ENCODE peak calls at places on chromosomes 16 and 17, in ten cellular contexts. One of them, this sample, is unnamed.

GRCh38 chr17:36495076-36495578 is 8.6 kb downstream of the ZNHIT3 start:
- DNase-seq in GM19239: no peak
- DNase-seq in thoracic aorta: no peak
- DNase-seq in mesothelial cell of epicardium: no peak
- DNase-seq in astrocyte of the hippocampus: no peak
- DNase-seq in stimulated activated CD4-positive, alpha-beta T cell treated with anti-CD3 and anti-CD28 coated beads, Interleukin-1b, Interleukin-23, amount 100 ng/mL, for 1 hour: no peak
- DNase-seq in CD8-positive, alpha-beta memory T cell: no peak
- DNase-seq in glutamatergic neuron: no peak
- DNase-seq in EL: no peak
- DNase-seq in stimulated activated CD8-positive, alpha-beta memory T cell treated with anti-CD3 and anti-CD28 coated beads, Interleukin-12 subunit alpha, Interleukin-12 subunit beta, amount 100 ng/mL, for 4 hours: no peak
- DNase-seq in this sample: no peak

GRCh38 chr17:20218231-20218630 is 209.1 kb downstream of the SPECC1 start:
- DNase-seq in mesothelial cell of epicardium: no peak
- DNase-seq in GM19239: no peak
- DNase-seq in CD8-positive, alpha-beta memory T cell: no peak
- DNase-seq in thoracic aorta: no peak
- DNase-seq in stimulated activated CD8-positive, alpha-beta memory T cell treated with anti-CD3 and anti-CD28 coated beads, Interleukin-12 subunit alpha, Interleukin-12 subunit beta, amount 100 ng/mL, for 4 hours: no peak
- DNase-seq in astrocyte of the hippocampus: peak; percentile 14
- DNase-seq in EL: no peak
- DNase-seq in stimulated activated CD4-positive, alpha-beta T cell treated with anti-CD3 and anti-CD28 coated beads, Interleukin-1b, Interleukin-23, amount 100 ng/mL, for 1 hour: no peak
- DNase-seq in glutamatergic neuron: no peak
- DNase-seq in this sample: no peak

GRCh38 chr17:78723001-78723796 is 58.9 kb downstream of the CYTH1 start:
- DNase-seq in EL: no peak
- DNase-seq in stimulated activated CD8-positive, alpha-beta memory T cell treated with anti-CD3 and anti-CD28 coated beads, Interleukin-12 subunit alpha, Interleukin-12 subunit beta, amount 100 ng/mL, for 4 hours: no peak
- DNase-seq in mesothelial cell of epicardium: peak; percentile 70
- DNase-seq in glutamatergic neuron: peak; percentile 85
- DNase-seq in astrocyte of the hippocampus: peak; percentile 75
- DNase-seq in GM19239: no peak
- DNase-seq in thoracic aorta: no peak
- DNase-seq in stimulated activated CD4-positive, alpha-beta T cell treated with anti-CD3 and anti-CD28 coated beads, Interleukin-1b, Interleukin-23, amount 100 ng/mL, for 1 hour: no peak
- DNase-seq in CD8-positive, alpha-beta memory T cell: no peak
- DNase-seq in this sample: no peak

GRCh38 chr17:42253601-42254000 is 22.6 kb downstream of the STAT5B start:
- DNase-seq in CD8-positive, alpha-beta memory T cell: no peak
- DNase-seq in astrocyte of the hippocampus: no peak
- DNase-seq in stimulated activated CD4-positive, alpha-beta T cell treated with anti-CD3 and anti-CD28 coated beads, Interleukin-1b, Interleukin-23, amount 100 ng/mL, for 1 hour: no peak
- DNase-seq in glutamatergic neuron: no peak
- DNase-seq in EL: no peak
- DNase-seq in thoracic aorta: no peak
- DNase-seq in mesothelial cell of epicardium: no peak
- DNase-seq in stimulated activated CD8-positive, alpha-beta memory T cell treated with anti-CD3 and anti-CD28 coated beads, Interleukin-12 subunit alpha, Interleukin-12 subunit beta, amount 100 ng/mL, for 4 hours: no peak
- DNase-seq in GM19239: no peak
- DNase-seq in this sample: no peak

GRCh38 chr17:42252528-42253172 is 23.5 kb downstream of the STAT5B start:
- DNase-seq in CD8-positive, alpha-beta memory T cell: no peak
- DNase-seq in thoracic aorta: no peak
- DNase-seq in astrocyte of the hippocampus: peak; percentile 36
- DNase-seq in mesothelial cell of epicardium: no peak
- DNase-seq in stimulated activated CD8-positive, alpha-beta memory T cell treated with anti-CD3 and anti-CD28 coated beads, Interleukin-12 subunit alpha, Interleukin-12 subunit beta, amount 100 ng/mL, for 4 hours: no peak
- DNase-seq in EL: peak; percentile 45
- DNase-seq in glutamatergic neuron: no peak
- DNase-seq in GM19239: no peak
- DNase-seq in stimulated activated CD4-positive, alpha-beta T cell treated with anti-CD3 and anti-CD28 coated beads, Interleukin-1b, Interleukin-23, amount 100 ng/mL, for 1 hour: no peak
- DNase-seq in this sample: no peak

GRCh38 chr17:74042744-74043486 is 160.6 kb upstream of the RPL38 start:
- DNase-seq in astrocyte of the hippocampus: peak; percentile 85
- DNase-seq in CD8-positive, alpha-beta memory T cell: no peak
- DNase-seq in EL: peak; percentile 17
- DNase-seq in mesothelial cell of epicardium: no peak
- DNase-seq in stimulated activated CD8-positive, alpha-beta memory T cell treated with anti-CD3 and anti-CD28 coated beads, Interleukin-12 subunit alpha, Interleukin-12 subunit beta, amount 100 ng/mL, for 4 hours: no peak
- DNase-seq in stimulated activated CD4-positive, alpha-beta T cell treated with anti-CD3 and anti-CD28 coated beads, Interleukin-1b, Interleukin-23, amount 100 ng/mL, for 1 hour: no peak
- DNase-seq in thoracic aorta: peak; percentile 52
- DNase-seq in GM19239: no peak
- DNase-seq in glutamatergic neuron: no peak
- DNase-seq in this sample: no peak

GRCh38 chr16:51409001-51409675 is 258.1 kb upstream of the SALL1 start:
- DNase-seq in CD8-positive, alpha-beta memory T cell: no peak
- DNase-seq in stimulated activated CD4-positive, alpha-beta T cell treated with anti-CD3 and anti-CD28 coated beads, Interleukin-1b, Interleukin-23, amount 100 ng/mL, for 1 hour: no peak
- DNase-seq in EL: no peak
- DNase-seq in thoracic aorta: no peak
- DNase-seq in mesothelial cell of epicardium: no peak
- DNase-seq in glutamatergic neuron: no peak
- DNase-seq in stimulated activated CD8-positive, alpha-beta memory T cell treated with anti-CD3 and anti-CD28 coated beads, Interleukin-12 subunit alpha, Interleukin-12 subunit beta, amount 100 ng/mL, for 4 hours: no peak
- DNase-seq in astrocyte of the hippocampus: no peak
- DNase-seq in GM19239: no peak
- DNase-seq in this sample: no peak

GRCh38 chr17:9802294-9802693 is 10.9 kb upstream of the DHRS7C start:
- DNase-seq in mesothelial cell of epicardium: no peak
- DNase-seq in glutamatergic neuron: no peak
- DNase-seq in stimulated activated CD8-positive, alpha-beta memory T cell treated with anti-CD3 and anti-CD28 coated beads, Interleukin-12 subunit alpha, Interleukin-12 subunit beta, amount 100 ng/mL, for 4 hours: no peak
- DNase-seq in EL: peak; percentile 90
- DNase-seq in GM19239: no peak
- DNase-seq in CD8-positive, alpha-beta memory T cell: no peak
- DNase-seq in stimulated activated CD4-positive, alpha-beta T cell treated with anti-CD3 and anti-CD28 coated beads, Interleukin-1b, Interleukin-23, amount 100 ng/mL, for 1 hour: no peak
- DNase-seq in thoracic aorta: no peak
- DNase-seq in astrocyte of the hippocampus: no peak
- DNase-seq in this sample: no peak

GRCh38 chr17:78622491-78623265 is 45.5 kb upstream of the DNAH17 start:
- DNase-seq in GM19239: no peak
- DNase-seq in stimulated activated CD8-positive, alpha-beta memory T cell treated with anti-CD3 and anti-CD28 coated beads, Interleukin-12 subunit alpha, Interleukin-12 subunit beta, amount 100 ng/mL, for 4 hours: no peak
- DNase-seq in CD8-positive, alpha-beta memory T cell: no peak
- DNase-seq in astrocyte of the hippocampus: no peak
- DNase-seq in stimulated activated CD4-positive, alpha-beta T cell treated with anti-CD3 and anti-CD28 coated beads, Interleukin-1b, Interleukin-23, amount 100 ng/mL, for 1 hour: no peak
- DNase-seq in mesothelial cell of epicardium: no peak
- DNase-seq in thoracic aorta: no peak
- DNase-seq in glutamatergic neuron: no peak
- DNase-seq in EL: no peak
- DNase-seq in this sample: no peak

GRCh38 chr16:19555938-19556778 is 655 bp downstream of the VPS35L start:
- DNase-seq in CD8-positive, alpha-beta memory T cell: peak; percentile 18
- DNase-seq in mesothelial cell of epicardium: no peak
- DNase-seq in stimulated activated CD4-positive, alpha-beta T cell treated with anti-CD3 and anti-CD28 coated beads, Interleukin-1b, Interleukin-23, amount 100 ng/mL, for 1 hour: no peak
- DNase-seq in EL: peak; percentile 47
- DNase-seq in glutamatergic neuron: no peak
- DNase-seq in GM19239: no peak
- DNase-seq in stimulated activated CD8-positive, alpha-beta memory T cell treated with anti-CD3 and anti-CD28 coated beads, Interleukin-12 subunit alpha, Interleukin-12 subunit beta, amount 100 ng/mL, for 4 hours: no peak
- DNase-seq in astrocyte of the hippocampus: no peak
- DNase-seq in thoracic aorta: no peak
- DNase-seq in this sample: no peak

GRCh38 chr16:77143364-77143763 is 47.6 kb upstream of the MON1B start:
- DNase-seq in EL: no peak
- DNase-seq in glutamatergic neuron: no peak
- DNase-seq in GM19239: no peak
- DNase-seq in CD8-positive, alpha-beta memory T cell: no peak
- DNase-seq in thoracic aorta: no peak
- DNase-seq in astrocyte of the hippocampus: no peak
- DNase-seq in stimulated activated CD4-positive, alpha-beta T cell treated with anti-CD3 and anti-CD28 coated beads, Interleukin-1b, Interleukin-23, amount 100 ng/mL, for 1 hour: no peak
- DNase-seq in mesothelial cell of epicardium: no peak
- DNase-seq in stimulated activated CD8-positive, alpha-beta memory T cell treated with anti-CD3 and anti-CD28 coated beads, Interleukin-12 subunit alpha, Interleukin-12 subunit beta, amount 100 ng/mL, for 4 hours: no peak
- DNase-seq in this sample: no peak

GRCh38 chr16:58493756-58494431 is 6.0 kb upstream of the NDRG4 start:
- DNase-seq in EL: no peak
- DNase-seq in stimulated activated CD4-positive, alpha-beta T cell treated with anti-CD3 and anti-CD28 coated beads, Interleukin-1b, Interleukin-23, amount 100 ng/mL, for 1 hour: no peak
- DNase-seq in GM19239: no peak
- DNase-seq in stimulated activated CD8-positive, alpha-beta memory T cell treated with anti-CD3 and anti-CD28 coated beads, Interleukin-12 subunit alpha, Interleukin-12 subunit beta, amount 100 ng/mL, for 4 hours: no peak
- DNase-seq in mesothelial cell of epicardium: no peak
- DNase-seq in astrocyte of the hippocampus: no peak
- DNase-seq in CD8-positive, alpha-beta memory T cell: no peak
- DNase-seq in thoracic aorta: no peak
- DNase-seq in glutamatergic neuron: no peak
- DNase-seq in this sample: peak; percentile 38

GRCh38 chr17:42676424-42677011 is at the start of gene PLEKHH3:
- DNase-seq in mesothelial cell of epicardium: peak; percentile 68
- DNase-seq in astrocyte of the hippocampus: no peak
- DNase-seq in glutamatergic neuron: peak; percentile 66
- DNase-seq in EL: no peak
- DNase-seq in stimulated activated CD4-positive, alpha-beta T cell treated with anti-CD3 and anti-CD28 coated beads, Interleukin-1b, Interleukin-23, amount 100 ng/mL, for 1 hour: no peak
- DNase-seq in stimulated activated CD8-positive, alpha-beta memory T cell treated with anti-CD3 and anti-CD28 coated beads, Interleukin-12 subunit alpha, Interleukin-12 subunit beta, amount 100 ng/mL, for 4 hours: no peak
- DNase-seq in thoracic aorta: no peak
- DNase-seq in CD8-positive, alpha-beta memory T cell: no peak
- DNase-seq in GM19239: no peak
- DNase-seq in this sample: no peak

GRCh38 chr17:78762007-78762406 is 20.1 kb downstream of the CYTH1 start:
- DNase-seq in stimulated activated CD4-positive, alpha-beta T cell treated with anti-CD3 and anti-CD28 coated beads, Interleukin-1b, Interleukin-23, amount 100 ng/mL, for 1 hour: no peak
- DNase-seq in EL: no peak
- DNase-seq in astrocyte of the hippocampus: no peak
- DNase-seq in CD8-positive, alpha-beta memory T cell: no peak
- DNase-seq in GM19239: no peak
- DNase-seq in thoracic aorta: no peak
- DNase-seq in mesothelial cell of epicardium: no peak
- DNase-seq in stimulated activated CD8-positive, alpha-beta memory T cell treated with anti-CD3 and anti-CD28 coated beads, Interleukin-12 subunit alpha, Interleukin-12 subunit beta, amount 100 ng/mL, for 4 hours: no peak
- DNase-seq in glutamatergic neuron: no peak
- DNase-seq in this sample: no peak

GRCh38 chr16:87833548-87833947 is 35.8 kb downstream of the SLC7A5 start:
- DNase-seq in glutamatergic neuron: no peak
- DNase-seq in stimulated activated CD8-positive, alpha-beta memory T cell treated with anti-CD3 and anti-CD28 coated beads, Interleukin-12 subunit alpha, Interleukin-12 subunit beta, amount 100 ng/mL, for 4 hours: no peak
- DNase-seq in CD8-positive, alpha-beta memory T cell: no peak
- DNase-seq in thoracic aorta: no peak
- DNase-seq in astrocyte of the hippocampus: no peak
- DNase-seq in stimulated activated CD4-positive, alpha-beta T cell treated with anti-CD3 and anti-CD28 coated beads, Interleukin-1b, Interleukin-23, amount 100 ng/mL, for 1 hour: no peak
- DNase-seq in EL: no peak
- DNase-seq in GM19239: no peak
- DNase-seq in mesothelial cell of epicardium: no peak
- DNase-seq in this sample: no peak

GRCh38 chr17:81069084-81069645 is 34.2 kb downstream of the BAIAP2 start:
- DNase-seq in stimulated activated CD4-positive, alpha-beta T cell treated with anti-CD3 and anti-CD28 coated beads, Interleukin-1b, Interleukin-23, amount 100 ng/mL, for 1 hour: no peak
- DNase-seq in GM19239: no peak
- DNase-seq in thoracic aorta: no peak
- DNase-seq in astrocyte of the hippocampus: no peak
- DNase-seq in CD8-positive, alpha-beta memory T cell: no peak
- DNase-seq in mesothelial cell of epicardium: no peak
- DNase-seq in EL: no peak
- DNase-seq in glutamatergic neuron: no peak
- DNase-seq in stimulated activated CD8-positive, alpha-beta memory T cell treated with anti-CD3 and anti-CD28 coated beads, Interleukin-12 subunit alpha, Interleukin-12 subunit beta, amount 100 ng/mL, for 4 hours: no peak
- DNase-seq in this sample: no peak

GRCh38 chr17:12726131-12726530 is 60.4 kb downstream of the MYOCD start:
- DNase-seq in stimulated activated CD4-positive, alpha-beta T cell treated with anti-CD3 and anti-CD28 coated beads, Interleukin-1b, Interleukin-23, amount 100 ng/mL, for 1 hour: no peak
- DNase-seq in GM19239: no peak
- DNase-seq in thoracic aorta: no peak
- DNase-seq in glutamatergic neuron: no peak
- DNase-seq in stimulated activated CD8-positive, alpha-beta memory T cell treated with anti-CD3 and anti-CD28 coated beads, Interleukin-12 subunit alpha, Interleukin-12 subunit beta, amount 100 ng/mL, for 4 hours: no peak
- DNase-seq in CD8-positive, alpha-beta memory T cell: no peak
- DNase-seq in EL: no peak
- DNase-seq in mesothelial cell of epicardium: no peak
- DNase-seq in astrocyte of the hippocampus: no peak
- DNase-seq in this sample: no peak

GRCh38 chr16:78608305-78608776 is 508.9 kb downstream of the WWOX start:
- DNase-seq in thoracic aorta: no peak
- DNase-seq in stimulated activated CD4-positive, alpha-beta T cell treated with anti-CD3 and anti-CD28 coated beads, Interleukin-1b, Interleukin-23, amount 100 ng/mL, for 1 hour: no peak
- DNase-seq in GM19239: no peak
- DNase-seq in EL: no peak
- DNase-seq in mesothelial cell of epicardium: no peak
- DNase-seq in astrocyte of the hippocampus: no peak
- DNase-seq in CD8-positive, alpha-beta memory T cell: no peak
- DNase-seq in stimulated activated CD8-positive, alpha-beta memory T cell treated with anti-CD3 and anti-CD28 coated beads, Interleukin-12 subunit alpha, Interleukin-12 subunit beta, amount 100 ng/mL, for 4 hours: no peak
- DNase-seq in glutamatergic neuron: no peak
- DNase-seq in this sample: no peak

GRCh38 chr17:57496382-57496781 is 240.1 kb downstream of the MSI2 start:
- DNase-seq in stimulated activated CD8-positive, alpha-beta memory T cell treated with anti-CD3 and anti-CD28 coated beads, Interleukin-12 subunit alpha, Interleukin-12 subunit beta, amount 100 ng/mL, for 4 hours: no peak
- DNase-seq in EL: no peak
- DNase-seq in glutamatergic neuron: no peak
- DNase-seq in thoracic aorta: no peak
- DNase-seq in astrocyte of the hippocampus: no peak
- DNase-seq in GM19239: no peak
- DNase-seq in stimulated activated CD4-positive, alpha-beta T cell treated with anti-CD3 and anti-CD28 coated beads, Interleukin-1b, Interleukin-23, amount 100 ng/mL, for 1 hour: no peak
- DNase-seq in CD8-positive, alpha-beta memory T cell: no peak
- DNase-seq in mesothelial cell of epicardium: no peak
- DNase-seq in this sample: no peak

GRCh38 chr16:26645629-26646028 is 421.1 kb upstream of the C16orf82 start:
- DNase-seq in mesothelial cell of epicardium: peak; percentile 69
- DNase-seq in stimulated activated CD8-positive, alpha-beta memory T cell treated with anti-CD3 and anti-CD28 coated beads, Interleukin-12 subunit alpha, Interleukin-12 subunit beta, amount 100 ng/mL, for 4 hours: peak; percentile 8
- DNase-seq in CD8-positive, alpha-beta memory T cell: no peak
- DNase-seq in astrocyte of the hippocampus: no peak
- DNase-seq in thoracic aorta: no peak
- DNase-seq in GM19239: no peak
- DNase-seq in glutamatergic neuron: peak; percentile 62
- DNase-seq in stimulated activated CD4-positive, alpha-beta T cell treated with anti-CD3 and anti-CD28 coated beads, Interleukin-1b, Interleukin-23, amount 100 ng/mL, for 1 hour: no peak
- DNase-seq in EL: no peak
- DNase-seq in this sample: no peak

GRCh38 chr16:55039042-55039441 is 108.4 kb downstream of the IRX5 start:
- DNase-seq in stimulated activated CD8-positive, alpha-beta memory T cell treated with anti-CD3 and anti-CD28 coated beads, Interleukin-12 subunit alpha, Interleukin-12 subunit beta, amount 100 ng/mL, for 4 hours: no peak
- DNase-seq in mesothelial cell of epicardium: no peak
- DNase-seq in glutamatergic neuron: no peak
- DNase-seq in stimulated activated CD4-positive, alpha-beta T cell treated with anti-CD3 and anti-CD28 coated beads, Interleukin-1b, Interleukin-23, amount 100 ng/mL, for 1 hour: no peak
- DNase-seq in astrocyte of the hippocampus: no peak
- DNase-seq in EL: no peak
- DNase-seq in GM19239: no peak
- DNase-seq in CD8-positive, alpha-beta memory T cell: no peak
- DNase-seq in thoracic aorta: no peak
- DNase-seq in this sample: no peak

GRCh38 chr17:41988418-41988817 is 21.8 kb downstream of the CNP start:
- DNase-seq in GM19239: no peak
- DNase-seq in glutamatergic neuron: no peak
- DNase-seq in EL: no peak
- DNase-seq in mesothelial cell of epicardium: no peak
- DNase-seq in stimulated activated CD4-positive, alpha-beta T cell treated with anti-CD3 and anti-CD28 coated beads, Interleukin-1b, Interleukin-23, amount 100 ng/mL, for 1 hour: no peak
- DNase-seq in CD8-positive, alpha-beta memory T cell: no peak
- DNase-seq in thoracic aorta: no peak
- DNase-seq in stimulated activated CD8-positive, alpha-beta memory T cell treated with anti-CD3 and anti-CD28 coated beads, Interleukin-12 subunit alpha, Interleukin-12 subunit beta, amount 100 ng/mL, for 4 hours: no peak
- DNase-seq in astrocyte of the hippocampus: no peak
- DNase-seq in this sample: no peak

GRCh38 chr17:17906418-17907215 is 65.6 kb downstream of the TOM1L2 start:
- DNase-seq in thoracic aorta: no peak
- DNase-seq in glutamatergic neuron: no peak
- DNase-seq in EL: no peak
- DNase-seq in stimulated activated CD8-positive, alpha-beta memory T cell treated with anti-CD3 and anti-CD28 coated beads, Interleukin-12 subunit alpha, Interleukin-12 subunit beta, amount 100 ng/mL, for 4 hours: no peak
- DNase-seq in mesothelial cell of epicardium: no peak
- DNase-seq in CD8-positive, alpha-beta memory T cell: no peak
- DNase-seq in GM19239: no peak
- DNase-seq in stimulated activated CD4-positive, alpha-beta T cell treated with anti-CD3 and anti-CD28 coated beads, Interleukin-1b, Interleukin-23, amount 100 ng/mL, for 1 hour: no peak
- DNase-seq in astrocyte of the hippocampus: no peak
- DNase-seq in this sample: peak; percentile 52

GRCh38 chr16:87784812-87785211 is 19.0 kb upstream of the KLHDC4 start:
- DNase-seq in thoracic aorta: no peak
- DNase-seq in GM19239: no peak
- DNase-seq in mesothelial cell of epicardium: no peak
- DNase-seq in stimulated activated CD8-positive, alpha-beta memory T cell treated with anti-CD3 and anti-CD28 coated beads, Interleukin-12 subunit alpha, Interleukin-12 subunit beta, amount 100 ng/mL, for 4 hours: no peak
- DNase-seq in CD8-positive, alpha-beta memory T cell: no peak
- DNase-seq in glutamatergic neuron: no peak
- DNase-seq in EL: peak; percentile 75
- DNase-seq in astrocyte of the hippocampus: peak; percentile 75
- DNase-seq in stimulated activated CD4-positive, alpha-beta T cell treated with anti-CD3 and anti-CD28 coated beads, Interleukin-1b, Interleukin-23, amount 100 ng/mL, for 1 hour: no peak
- DNase-seq in this sample: no peak

GRCh38 chr16:30839523-30840227 is 52.7 kb upstream of the ZNF629 start:
- DNase-seq in stimulated activated CD8-positive, alpha-beta memory T cell treated with anti-CD3 and anti-CD28 coated beads, Interleukin-12 subunit alpha, Interleukin-12 subunit beta, amount 100 ng/mL, for 4 hours: no peak
- DNase-seq in EL: no peak
- DNase-seq in GM19239: no peak
- DNase-seq in mesothelial cell of epicardium: no peak
- DNase-seq in CD8-positive, alpha-beta memory T cell: no peak
- DNase-seq in astrocyte of the hippocampus: peak; percentile 26
- DNase-seq in glutamatergic neuron: no peak
- DNase-seq in thoracic aorta: no peak
- DNase-seq in stimulated activated CD4-positive, alpha-beta T cell treated with anti-CD3 and anti-CD28 coated beads, Interleukin-1b, Interleukin-23, amount 100 ng/mL, for 1 hour: no peak
- DNase-seq in this sample: no peak

GRCh38 chr16:12311309-12311708 is 334.8 kb downstream of the SNX29 start:
- DNase-seq in astrocyte of the hippocampus: no peak
- DNase-seq in thoracic aorta: no peak
- DNase-seq in glutamatergic neuron: no peak
- DNase-seq in EL: no peak
- DNase-seq in GM19239: no peak
- DNase-seq in stimulated activated CD8-positive, alpha-beta memory T cell treated with anti-CD3 and anti-CD28 coated beads, Interleukin-12 subunit alpha, Interleukin-12 subunit beta, amount 100 ng/mL, for 4 hours: no peak
- DNase-seq in mesothelial cell of epicardium: no peak
- DNase-seq in stimulated activated CD4-positive, alpha-beta T cell treated with anti-CD3 and anti-CD28 coated beads, Interleukin-1b, Interleukin-23, amount 100 ng/mL, for 1 hour: no peak
- DNase-seq in CD8-positive, alpha-beta memory T cell: no peak
- DNase-seq in this sample: no peak

GRCh38 chr17:59165933-59166342 is 10.4 kb downstream of the PRR11 start:
- DNase-seq in CD8-positive, alpha-beta memory T cell: no peak
- DNase-seq in stimulated activated CD8-positive, alpha-beta memory T cell treated with anti-CD3 and anti-CD28 coated beads, Interleukin-12 subunit alpha, Interleukin-12 subunit beta, amount 100 ng/mL, for 4 hours: no peak
- DNase-seq in glutamatergic neuron: peak; percentile 50
- DNase-seq in astrocyte of the hippocampus: peak; percentile 89
- DNase-seq in thoracic aorta: no peak
- DNase-seq in GM19239: peak; percentile 31
- DNase-seq in EL: peak; percentile 68
- DNase-seq in mesothelial cell of epicardium: no peak
- DNase-seq in stimulated activated CD4-positive, alpha-beta T cell treated with anti-CD3 and anti-CD28 coated beads, Interleukin-1b, Interleukin-23, amount 100 ng/mL, for 1 hour: no peak
- DNase-seq in this sample: no peak

GRCh38 chr16:85615852-85616607 is 2.9 kb downstream of the GSE1 start:
- DNase-seq in stimulated activated CD4-positive, alpha-beta T cell treated with anti-CD3 and anti-CD28 coated beads, Interleukin-1b, Interleukin-23, amount 100 ng/mL, for 1 hour: peak; percentile 46
- DNase-seq in GM19239: peak; percentile 93
- DNase-seq in EL: peak; percentile 74
- DNase-seq in astrocyte of the hippocampus: peak; percentile 94
- DNase-seq in mesothelial cell of epicardium: peak; percentile 94
- DNase-seq in stimulated activated CD8-positive, alpha-beta memory T cell treated with anti-CD3 and anti-CD28 coated beads, Interleukin-12 subunit alpha, Interleukin-12 subunit beta, amount 100 ng/mL, for 4 hours: peak; percentile 62
- DNase-seq in CD8-positive, alpha-beta memory T cell: peak; percentile 85
- DNase-seq in glutamatergic neuron: peak; percentile 92
- DNase-seq in thoracic aorta: no peak
- DNase-seq in this sample: peak; percentile 90

This sample was measured in upper lobe of right lung.